ENCODE peak calls at places on chromosomes 5 and 9, in four cellular contexts. M is HepG2, B is K562, Q is WTC11. D is an unnamed sample.

GRCh38 chr5:142584843-142585242 is 101.0 kb downstream of the FGF1 start:
- DNase-seq in M (no peak), B (no peak), Q (no peak), D (no peak)

GRCh38 chr5:107518219-107519015 is 152.3 kb downstream of the EFNA5 start:
- DNase-seq in M (no peak), B (no peak), Q (no peak), D (no peak)

GRCh38 chr9:33677961-33678360 is 117.4 kb upstream of the PRSS3 start:
- DNase-seq in M (no peak), B (no peak), Q (no peak), D (no peak)

GRCh38 chr5:138033275-138033808 is 463 bp upstream of the FAM13B start:
- DNase-seq in M (no peak), B (no peak), Q (no peak), D (no peak)

GRCh38 chr5:71666321-71666720 is 52.8 kb upstream of the CARTPT start:
- DNase-seq in M (no peak), B (no peak), Q (no peak), D (no peak)

GRCh38 chr5:14879985-14880589 is 8.5 kb upstream of the ANKH start:
- DNase-seq in M (peak), B (no peak), Q (no peak), D (no peak)

GRCh38 chr5:124712724-124713305 is 33.6 kb downstream of the ZNF608 start:
- DNase-seq in M (no peak), B (no peak), Q (no peak), D (no peak)

GRCh38 chr5:78526049-78526525 is 122.5 kb downstream of the LHFPL2 start:
- DNase-seq in M (no peak), B (no peak), Q (no peak), D (no peak)

GRCh38 chr5:76269259-76269958 is 133.7 kb upstream of the IQGAP2 start:
- DNase-seq in M (no peak), B (no peak), Q (no peak), D (no peak)

GRCh38 chr5:53362521-53362941 is 117.9 kb upstream of the FST start:
- DNase-seq in M (no peak), B (no peak), Q (no peak), D (no peak)

GRCh38 chr9:112487008-112487798 is 576 bp downstream of the KIAA1958 start:
- DNase-seq in M (peak), B (peak), Q (peak), D (peak)

GRCh38 chr9:95325221-95325620 is 7.7 kb upstream of the FANCC start:
- DNase-seq in M (no peak), B (no peak), Q (no peak), D (no peak)

GRCh38 chr5:77971965-77972544 is 195.9 kb upstream of the TBCA start:
- DNase-seq in M (no peak), B (no peak), Q (no peak), D (no peak)

GRCh38 chr9:68780735-68781134 is 75.7 kb downstream of the PIP5K1B start:
- DNase-seq in M (peak), B (no peak), Q (no peak), D (peak)

GRCh38 chr5:73987915-73988314 is 361.9 kb downstream of the ARHGEF28 start:
- DNase-seq in M (no peak), B (no peak), Q (no peak), D (no peak)

GRCh38 chr5:73515232-73515631 is 17.0 kb downstream of the BTF3 start:
- DNase-seq in M (no peak), B (no peak), Q (no peak), D (no peak)

GRCh38 chr5:179316961-179317360 is 28.3 kb downstream of the ADAMTS2 start:
- DNase-seq in M (no peak), B (no peak), Q (no peak), D (no peak)

GRCh38 chr9:683509-684021 is 157.9 kb upstream of the DMRT1 start:
- DNase-seq in M (no peak), B (no peak), Q (no peak), D (no peak)

GRCh38 chr5:27316283-27316675 is 277.9 kb upstream of the CDH9 start:
- DNase-seq in M (no peak), B (no peak), Q (no peak), D (no peak)

GRCh38 chr5:27341342-27341741 is 303.0 kb upstream of the CDH9 start:
- DNase-seq in M (no peak), B (no peak), Q (no peak), D (no peak)

GRCh38 chr9:16321461-16322119 is 548.9 kb downstream of the BNC2 start:
- DNase-seq in M (no peak), B (no peak), Q (no peak), D (no peak)

GRCh38 chr9:113446323-113446740 is 17.2 kb upstream of the RGS3 start:
- DNase-seq in M (peak), B (peak), Q (no peak), D (peak)

GRCh38 chr5:113761594-113761993 is 248.1 kb downstream of the YTHDC2 start:
- DNase-seq in M (no peak), B (no peak), Q (no peak), D (no peak)

GRCh38 chr9:135076143-135076875 is 11.2 kb upstream of the OLFM1 start:
- DNase-seq in M (no peak), B (no peak), Q (no peak), D (no peak)

GRCh38 chr5:174837919-174838902 is 113.8 kb downstream of the MSX2 start:
- DNase-seq in M (no peak), B (peak), Q (peak), D (peak)

GRCh38 chr9:76433406-76433805 is 25.6 kb upstream of the GCNT1 start:
- DNase-seq in M (no peak), B (no peak), Q (no peak), D (no peak)

GRCh38 chr5:1216918-1217295 is 8.3 kb upstream of the SLC6A18 start:
- DNase-seq in M (no peak), B (no peak), Q (no peak), D (no peak)

GRCh38 chr5:42811591-42812392 is at the start of gene SELENOP:
- DNase-seq in M (peak), B (no peak), Q (no peak), D (peak)

GRCh38 chr9:136835932-136836901 is 6.1 kb upstream of the AJM1 start:
- DNase-seq in M (no peak), B (no peak), Q (no peak), D (no peak)

GRCh38 chr9:81592890-81593271 is 96.5 kb downstream of the TLE1 start:
- DNase-seq in M (no peak), B (no peak), Q (no peak), D (no peak)

GRCh38 chr5:125196479-125197183 is 450.2 kb upstream of the ZNF608 start:
- DNase-seq in M (no peak), B (no peak), Q (no peak), D (no peak)

GRCh38 chr9:35859995-35860348 is 10.2 kb downstream of the OR13J1 start:
- DNase-seq in M (no peak), B (no peak), Q (no peak), D (no peak)

GRCh38 chr9:91978739-91979414 is 28.8 kb upstream of the ROR2 start:
- DNase-seq in M (no peak), B (peak), Q (peak), D (peak)

GRCh38 chr9:21559402-21560280 is 77.5 kb upstream of the IFNE start:
- DNase-seq in M (no peak), B (no peak), Q (peak), D (peak)
- TF ChIP-seq ELF4 in M (no peak), B (no peak), Q (no peak), D (no peak)

GRCh38 chr9:98879094-98879957 is 64.4 kb upstream of the COL15A1 start:
- DNase-seq in M (no peak), B (no peak), Q (no peak), D (no peak)
- TF ChIP-seq ELF4 in M (no peak), B (no peak), Q (no peak), D (no peak)

GRCh38 chr9:127865645-127866464 is 11.4 kb upstream of the ENG start:
- DNase-seq in M (no peak), B (no peak), Q (no peak), D (no peak)

GRCh38 chr9:127860779-127861178 is 6.3 kb upstream of the ENG start:
- DNase-seq in M (no peak), B (no peak), Q (no peak), D (no peak)

GRCh38 chr9:127863179-127863578 is 8.7 kb upstream of the ENG start:
- DNase-seq in M (no peak), B (no peak), Q (no peak), D (no peak)

GRCh38 chr9:127860260-127860659 is 5.8 kb upstream of the ENG start:
- DNase-seq in M (no peak), B (no peak), Q (no peak), D (no peak)

DNA sequence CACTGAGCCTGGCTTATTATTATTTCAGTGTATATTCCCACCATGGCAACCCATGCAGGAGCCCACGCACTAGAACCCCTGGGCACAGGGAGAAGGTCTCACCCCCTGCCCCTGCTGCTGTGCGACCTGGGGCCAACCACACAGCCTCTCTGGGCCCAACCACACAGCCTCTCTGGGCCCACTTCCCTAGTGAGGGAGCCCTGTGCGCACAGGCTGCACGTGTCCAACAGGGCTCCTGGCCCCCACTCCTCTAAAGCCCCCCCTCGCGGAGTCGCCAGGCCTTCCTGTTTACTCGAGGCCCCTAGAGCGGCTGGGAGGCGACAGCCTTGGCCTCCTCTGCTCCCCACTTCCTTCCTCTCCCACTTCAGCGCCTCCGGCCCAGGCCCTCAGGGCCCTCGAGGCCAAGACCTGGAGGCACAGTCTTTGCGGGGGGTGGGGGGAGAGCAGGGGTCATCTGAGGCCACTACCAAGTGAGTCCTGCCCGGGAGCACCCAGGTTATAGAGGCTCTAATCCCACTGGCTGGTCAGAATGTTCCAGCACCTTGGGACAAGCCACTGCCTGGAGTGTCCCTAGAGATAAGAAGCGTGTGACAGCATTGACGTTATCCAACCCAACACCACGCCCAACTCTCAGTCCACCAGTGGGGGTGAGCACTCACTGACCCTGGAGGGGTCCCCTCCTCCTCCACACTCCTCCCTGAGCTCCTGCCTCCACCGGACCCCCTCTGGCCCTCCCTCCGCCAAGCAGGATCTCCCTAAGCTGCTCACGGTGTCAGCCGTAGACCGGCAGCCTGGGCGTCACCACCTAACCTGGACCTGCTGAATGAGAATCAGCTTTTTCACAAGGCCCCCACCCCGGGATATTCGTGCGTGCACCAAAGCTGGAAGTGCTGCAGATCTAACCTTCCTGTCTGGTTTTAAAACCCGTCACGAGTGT is 7.9 kb upstream of the ENG start:
- DNase-seq in M (no peak), B (peak), Q (no peak), D (no peak)
- TF ChIP-seq ELF4 in M (no peak), B (peak), Q (no peak), D (no peak)

GRCh38 chr5:31992377-31992776 is 181.7 kb downstream of the GOLPH3 start:
- DNase-seq in M (no peak), B (no peak), Q (no peak), D (no peak)

GRCh38 chr5:31995714-31996113 is 178.4 kb downstream of the GOLPH3 start:
- DNase-seq in M (no peak), B (no peak), Q (no peak), D (no peak)

GRCh38 chr5:31990701-31991110 is 183.4 kb downstream of the GOLPH3 start:
- DNase-seq in M (no peak), B (no peak), Q (no peak), D (no peak)

GRCh38 chr5:31995011-31995410 is 179.1 kb downstream of the GOLPH3 start:
- DNase-seq in M (no peak), B (no peak), Q (no peak), D (no peak)

DNA sequence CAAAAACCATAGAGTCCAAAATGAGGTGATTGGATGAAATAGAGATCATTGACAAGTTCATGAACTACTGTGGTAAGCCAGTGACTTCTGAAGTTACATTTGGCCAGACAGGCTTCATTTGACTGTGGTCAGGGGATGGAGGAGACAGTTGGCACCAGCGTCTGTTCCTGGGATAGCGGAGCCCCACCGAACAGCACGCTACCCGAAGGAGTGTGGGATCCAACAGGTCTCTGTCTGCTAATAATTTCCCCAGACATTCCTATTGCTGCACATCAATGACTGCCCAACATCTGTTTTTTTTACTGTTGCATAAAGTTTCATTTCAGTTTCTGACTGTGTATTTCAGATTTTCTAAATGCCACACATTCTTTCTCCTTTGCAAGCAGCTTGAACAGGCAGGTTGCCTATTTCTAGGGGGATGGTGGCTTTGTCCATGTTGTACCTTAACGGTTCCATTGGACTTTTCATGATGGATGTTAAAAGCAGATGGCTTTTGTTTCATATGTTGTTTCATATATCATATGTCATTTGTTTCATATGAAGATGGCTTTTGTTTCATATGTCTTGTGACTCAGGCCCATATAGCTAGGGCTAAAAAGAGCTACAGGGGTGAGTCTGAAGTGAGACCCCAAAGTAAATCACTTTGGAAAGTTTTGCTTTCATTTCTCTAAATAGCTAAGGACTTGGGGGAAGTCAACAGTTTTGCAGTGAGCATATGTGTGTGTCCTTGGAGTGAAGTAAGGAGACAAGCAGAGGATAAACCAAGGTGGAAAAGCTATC is 180.7 kb downstream of the GOLPH3 start:
- DNase-seq in M (no peak), B (no peak), Q (no peak), D (no peak)
- TF ChIP-seq ELF4 in M (no peak), B (no peak), Q (no peak), D (no peak)

DNA sequence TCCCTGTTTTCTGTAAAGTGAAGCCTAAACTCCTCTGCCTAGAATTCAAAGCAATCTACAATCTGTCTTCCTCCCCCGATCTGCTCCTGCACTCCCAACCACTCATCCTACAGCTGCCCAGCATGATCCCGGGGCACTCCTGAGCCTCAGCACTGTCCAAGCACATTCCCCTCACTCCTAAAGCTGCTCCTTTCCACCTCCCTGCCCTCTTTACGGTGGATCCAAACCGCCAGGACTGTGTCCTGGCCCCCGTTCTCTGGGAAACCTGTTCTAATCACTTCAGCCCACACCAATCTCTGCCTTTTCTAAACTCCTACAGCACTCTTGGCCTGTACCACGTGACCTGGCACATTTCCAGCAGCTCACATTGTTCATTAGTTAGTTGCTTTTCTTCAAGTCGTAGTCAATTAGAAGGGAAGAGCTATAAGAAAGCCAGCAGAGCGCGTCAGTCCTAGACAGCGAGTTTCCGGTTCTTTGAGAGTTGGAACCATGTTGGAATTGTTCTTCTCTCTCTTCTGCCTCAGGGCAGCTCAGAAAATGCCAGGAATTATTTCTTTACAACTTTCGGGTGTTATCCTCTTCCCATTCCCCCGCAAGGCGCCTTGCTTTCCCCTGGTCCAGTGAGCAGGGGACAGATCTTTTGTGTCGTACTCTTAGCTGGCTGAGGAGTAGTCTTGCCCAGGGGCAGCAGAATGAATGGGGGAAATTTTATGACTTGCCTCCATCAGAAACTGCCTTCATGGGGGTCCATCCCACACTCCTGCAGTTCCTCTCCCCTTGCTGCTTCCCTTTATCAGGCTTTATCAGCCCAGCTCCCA is 60.7 kb downstream of the NRG2 start:
- DNase-seq in M (no peak), B (peak), Q (no peak), D (peak)
- TF ChIP-seq ELF4 in M (no peak), B (no peak), Q (no peak), D (no peak)

GRCh38 chr9:107711528-107711927 is 222.0 kb upstream of the KLF4 start:
- DNase-seq in M (no peak), B (no peak), Q (no peak), D (no peak)
- TF ChIP-seq ELF4 in M (no peak), B (no peak), Q (no peak), D (no peak)

DNA sequence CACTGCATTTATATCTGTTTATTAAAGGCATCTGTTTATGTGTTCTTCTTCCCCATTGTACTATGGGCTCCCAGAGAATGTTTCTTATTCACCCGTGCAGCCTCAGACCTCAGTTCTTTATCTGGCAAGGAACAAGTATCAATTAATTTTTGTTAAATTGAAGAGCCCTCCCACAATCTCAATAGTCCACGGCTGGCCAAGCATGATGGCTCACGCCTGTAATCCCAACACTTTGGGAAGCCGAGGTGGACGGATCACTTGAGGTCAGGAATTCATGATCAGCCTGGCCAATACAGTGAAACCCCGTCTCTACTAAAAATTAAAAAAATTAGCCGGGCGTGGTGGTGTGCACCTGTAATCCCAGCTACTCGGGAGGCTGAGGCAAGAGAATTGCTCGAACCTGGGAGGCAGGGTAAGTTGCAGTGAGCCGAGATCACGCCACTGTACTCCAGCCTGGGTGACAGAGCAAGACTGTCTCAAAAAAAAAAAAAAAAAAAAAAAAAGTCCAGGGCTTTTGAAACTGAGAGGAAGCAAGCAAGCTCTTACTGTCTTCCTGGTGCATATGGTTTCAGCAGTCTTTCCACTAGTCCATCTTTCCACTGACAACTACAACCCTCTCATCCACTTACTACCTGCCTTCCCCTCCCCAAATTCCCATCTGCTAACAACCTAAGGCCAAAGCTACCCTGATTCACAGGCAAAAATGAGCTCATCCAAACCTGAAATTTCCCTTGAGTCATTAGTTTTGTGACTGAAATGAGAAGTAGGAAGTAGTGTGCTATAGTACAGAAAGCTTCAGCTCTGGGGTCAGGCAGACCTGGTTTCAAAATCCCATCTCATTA is 2.3 kb upstream of the HK3 start:
- DNase-seq in M (no peak), B (no peak), Q (no peak), D (no peak)
- TF ChIP-seq ELF4 in M (no peak), B (no peak), Q (no peak), D (no peak)